ENCODE peak calls at places on chromosome 11, in eight cellular contexts. O is breast epithelium, E is sigmoid colon, K is A549, A is tibial nerve, D is heart left ventricle, H is vagina, F is HCT116. J is an unnamed sample.

GRCh38 chr11:129639300-129639699 is 176.3 kb upstream of the TMEM45B start:
- DNase-seq in O (no peak), E (no peak), K (peak; percentile 72), A (no peak), D (no peak), H (no peak), F (peak; percentile 96), J (no peak)

GRCh38 chr11:32311351-32312077 is 123.8 kb downstream of the WT1 start:
- DNase-seq in O (no peak), E (no peak), K (no peak), A (no peak), D (no peak), H (no peak), F (no peak), J (no peak)

GRCh38 chr11:13965337-13965736 is 2.8 kb downstream of the SPON1 start:
- DNase-seq in O (no peak), E (no peak), K (no peak), A (no peak), D (no peak), H (peak; percentile 86), F (no peak), J (no peak)

GRCh38 chr11:83044958-83045712 is 26.6 kb downstream of the RAB30 start:
- DNase-seq in O (no peak), E (no peak), K (peak; percentile 86), A (no peak), D (no peak), H (no peak), F (no peak), J (no peak)

GRCh38 chr11:131375421-131375820 is 5.0 kb downstream of the NTM start:
- DNase-seq in O (no peak), E (no peak), K (no peak), A (no peak), D (no peak), H (no peak), F (no peak), J (no peak)

GRCh38 chr11:115869780-115870431 is 365.7 kb upstream of the CADM1 start:
- DNase-seq in O (no peak), E (no peak), K (peak; percentile 7), A (no peak), D (peak; percentile 31), H (no peak), F (no peak), J (no peak)

GRCh38 chr11:132914600-132914999 is 617.7 kb downstream of the OPCML start:
- DNase-seq in O (no peak), E (no peak), K (no peak), A (no peak), D (no peak), H (no peak), F (no peak), J (no peak)

GRCh38 chr11:116512841-116513240 is 259.9 kb downstream of the BUD13 start:
- DNase-seq in O (no peak), E (no peak), K (no peak), A (no peak), D (no peak), H (no peak), F (no peak), J (no peak)

GRCh38 chr11:102453921-102454320 is 1.4 kb upstream of the TMEM123 start:
- DNase-seq in O (no peak), E (no peak), K (no peak), A (no peak), D (no peak), H (no peak), F (no peak), J (no peak)

GRCh38 chr11:119066481-119066880 is 1.1 kb upstream of the VPS11 start:
- DNase-seq in O (no peak), E (no peak), K (no peak), A (no peak), D (no peak), H (no peak), F (no peak), J (no peak)

DNA sequence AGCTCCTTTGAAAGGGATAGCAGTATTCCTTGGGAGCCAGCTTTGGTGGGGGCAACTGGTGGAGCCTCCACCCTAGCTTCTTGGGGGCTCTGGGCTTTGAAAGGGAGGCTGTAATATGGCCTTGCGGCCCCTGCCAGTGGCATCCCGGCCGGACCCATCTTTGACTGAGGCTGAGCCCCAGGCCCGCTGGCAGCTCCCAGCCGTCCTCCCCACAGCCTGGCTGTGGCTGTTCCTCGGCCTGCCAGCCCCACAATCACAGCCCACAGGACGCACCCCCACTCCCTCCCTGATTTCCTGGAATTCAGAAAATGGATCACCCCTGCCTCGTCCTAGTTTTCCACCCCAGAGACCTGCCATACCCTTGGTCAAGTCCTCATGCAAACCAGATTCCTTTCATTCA is 23.2 kb downstream of the SERPINH1 start:
- DNase-seq in O (no peak), E (no peak), K (no peak), A (no peak), D (no peak), H (no peak), F (no peak), J (no peak)
- H3K27ac ChIP-seq in O (no peak overlapping the region), E (peak overlapping the region; percentile 98), K (no peak overlapping the region), A (peak overlapping the region; percentile 100), D (no peak overlapping the region), H (peak overlapping the region; percentile 99), F (no peak overlapping the region), J (no peak overlapping the region)

DNA sequence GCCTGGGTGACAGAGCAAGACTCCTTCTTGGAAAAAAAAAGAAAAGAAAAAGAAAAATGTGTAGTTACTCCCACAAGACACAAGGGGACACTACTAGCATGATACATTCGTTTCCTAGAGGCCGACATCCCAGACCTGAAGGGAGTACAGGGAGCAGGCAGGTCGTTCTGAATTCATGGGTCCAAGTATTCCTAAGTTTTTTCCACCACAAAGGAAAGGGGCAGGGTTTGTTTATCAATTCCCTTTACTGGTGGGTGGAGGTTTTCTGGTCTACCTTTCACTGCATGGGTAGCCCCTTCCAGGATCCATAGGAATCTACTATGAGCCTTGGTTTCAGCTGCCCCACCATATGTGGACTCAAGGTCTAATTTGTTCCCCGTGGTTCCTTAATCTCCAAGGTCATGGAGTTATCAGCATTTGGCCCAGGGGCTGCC is 11.8 kb downstream of the TIGD3 start:
- DNase-seq in O (no peak), E (no peak), K (peak; percentile 88), A (no peak), D (no peak), H (no peak), F (peak; percentile 67), J (no peak)
- TF ChIP-seq CTCF in O (peak; percentile 95), E (peak; percentile 73), K (peak; percentile 85), A (peak; percentile 89), D (peak; percentile 72), H (peak; percentile 71), F (peak; percentile 85), J (peak; percentile 79)

GRCh38 chr11:73869234-73869949 is 7.3 kb downstream of the COA4 start:
- DNase-seq in O (no peak), E (no peak), K (peak; percentile 49), A (no peak), D (no peak), H (no peak), F (no peak), J (peak; percentile 83)
- TF ChIP-seq POLR2A in O (no peak), E (no peak), K (no peak), A (no peak), D (no peak), H (no peak), F (no peak), J (no peak)

GRCh38 chr11:64504999-64505398 is 86.0 kb upstream of the SLC22A12 start:
- DNase-seq in O (no peak), E (no peak), K (no peak), A (no peak), D (no peak), H (no peak), F (no peak), J (no peak)
- H3K27ac ChIP-seq in O (no peak overlapping the region), E (no peak overlapping the region), K (no peak overlapping the region), A (no peak overlapping the region), D (no peak overlapping the region), H (no peak overlapping the region), F (no peak overlapping the region), J (no peak overlapping the region)

GRCh38 chr11:7536102-7536501 is 22.3 kb downstream of the PPFIBP2 start:
- DNase-seq in O (no peak), E (no peak), K (peak; percentile 35), A (no peak), D (no peak), H (no peak), F (no peak), J (no peak)
- TF ChIP-seq CTCF in O (no peak), E (no peak), K (no peak), A (no peak), D (no peak), H (no peak), F (no peak), J (no peak)

GRCh38 chr11:94128746-94129504 is at the start of gene PANX1:
- DNase-seq in O (peak; percentile 74), E (peak; percentile 93), K (peak; percentile 80), A (peak; percentile 52), D (peak; percentile 88), H (peak; percentile 91), F (peak; percentile 54), J (peak; percentile 91)
- TF ChIP-seq POLR2A in O (no peak), E (no peak), K (peak; percentile 60), A (peak; percentile 50), D (peak; percentile 61), H (no peak), F (peak; percentile 39), J (peak; percentile 56)

DNA sequence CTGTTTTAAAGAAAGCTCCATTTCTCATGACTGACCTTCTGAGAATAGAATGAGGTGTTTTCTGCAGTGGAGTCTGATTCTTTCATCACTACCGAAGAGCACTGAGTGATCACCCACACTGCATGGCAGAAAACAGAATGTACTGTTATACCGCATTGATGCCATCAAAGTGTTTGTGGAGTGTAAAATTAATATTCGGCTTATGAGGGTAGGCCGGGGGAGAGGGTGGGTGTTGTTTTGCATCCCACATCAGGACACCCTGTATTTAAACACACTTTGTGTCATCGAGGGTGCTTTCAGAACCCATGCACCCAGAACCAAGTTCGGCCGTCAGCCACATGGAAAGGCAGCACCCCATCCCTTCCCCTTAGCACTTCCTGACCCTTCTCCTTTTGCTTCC is 41.3 kb upstream of the ETS1 start:
- DNase-seq in O (no peak), E (no peak), K (no peak), A (no peak), D (no peak), H (peak; percentile 71), F (no peak), J (no peak)
- H3K27ac ChIP-seq in O (no peak overlapping the region), E (no peak overlapping the region), K (no peak overlapping the region), A (no peak overlapping the region), D (no peak overlapping the region), H (peak overlapping the region; percentile 56), F (no peak overlapping the region), J (no peak overlapping the region)

J was measured in adrenal gland.